ENCODE peak calls at places on chromosomes 16 and 17, in nine cellular contexts. N is stimulated activated CD4-positive, alpha-beta T cell treated with anti-CD3 and anti-CD28 coated beads, Interleukin-15, amount 100 ng/mL, for 48 hours; K is SHP77; L is smooth muscle cell of the brain vasculature; Q is IMR-90; A is GM20000; Z is mesenchymal stem cell; V is A673; S is HT-29. C is an unnamed sample.

GRCh38 chr16:28087675-28088285 is 24.3 kb upstream of the GSG1L start:
- DNase-seq in N (no peak), K (no peak), L (no peak), Q (no peak), A (no peak), Z (no peak), V (no peak), S (no peak), C (no peak)

GRCh38 chr16:66382171-66382965 is 15.9 kb downstream of the CDH5 start:
- DNase-seq in N (no peak), K (no peak), L (no peak), Q (peak), A (no peak), Z (peak), V (no peak), S (no peak), C (no peak)

GRCh38 chr16:24908716-24909115 is 63.0 kb downstream of the SLC5A11 start:
- DNase-seq in N (no peak), K (no peak), L (no peak), Q (no peak), A (no peak), Z (no peak), V (no peak), S (no peak), C (no peak)

GRCh38 chr17:1203967-1204291 is 24.1 kb upstream of the ABR start:
- DNase-seq in N (no peak), K (no peak), L (no peak), Q (no peak), A (no peak), Z (no peak), V (no peak), S (no peak), C (no peak)

GRCh38 chr16:56938664-56939513 is 6.9 kb downstream of the HERPUD1 start:
- DNase-seq in N (peak), K (no peak), L (no peak), Q (no peak), A (no peak), Z (no peak), V (no peak), S (no peak), C (no peak)

GRCh38 chr16:85137323-85138072 is 25.2 kb upstream of the CIBAR2 start:
- DNase-seq in N (no peak), K (peak), L (peak), Q (peak), A (no peak), Z (peak), V (no peak), S (peak), C (no peak)

GRCh38 chr16:3317315-3317999 is 12.2 kb downstream of the ZNF75A start:
- DNase-seq in N (no peak), K (no peak), L (no peak), Q (peak), A (no peak), Z (peak), V (no peak), S (no peak), C (no peak)

GRCh38 chr17:18017958-18018357 is 21.0 kb downstream of the ATPAF2 start:
- DNase-seq in N (no peak), K (no peak), L (no peak), Q (peak), A (no peak), Z (peak), V (no peak), S (no peak), C (no peak)

GRCh38 chr17:79340771-79341528 is 266.3 kb downstream of the ENGASE start:
- DNase-seq in N (no peak), K (no peak), L (no peak), Q (no peak), A (peak), Z (no peak), V (no peak), S (no peak), C (peak)

GRCh38 chr16:78791926-78792325 is 692.5 kb downstream of the WWOX start:
- DNase-seq in N (no peak), K (no peak), L (no peak), Q (no peak), A (no peak), Z (no peak), V (no peak), S (no peak), C (no peak)

GRCh38 chr16:27238016-27238587 is 30.5 kb downstream of the NSMCE1 start:
- DNase-seq in N (no peak), K (no peak), L (no peak), Q (no peak), A (no peak), Z (no peak), V (no peak), S (peak), C (peak)

GRCh38 chr16:61957075-61957474 is 79.2 kb downstream of the CDH8 start:
- DNase-seq in N (no peak), K (no peak), L (no peak), Q (no peak), A (no peak), Z (no peak), V (no peak), S (no peak), C (no peak)

GRCh38 chr16:75064403-75065148 is 52.0 kb downstream of the LDHD start:
- DNase-seq in N (no peak), K (peak), L (no peak), Q (peak), A (no peak), Z (no peak), V (no peak), S (peak), C (no peak)

GRCh38 chr17:57916925-57917858 is 38.0 kb downstream of the CUEDC1 start:
- DNase-seq in N (no peak), K (peak), L (no peak), Q (no peak), A (no peak), Z (no peak), V (no peak), S (peak), C (no peak)

GRCh38 chr17:79955961-79956735 is 79.5 kb downstream of the TBC1D16 start:
- DNase-seq in N (no peak), K (no peak), L (no peak), Q (no peak), A (no peak), Z (no peak), V (no peak), S (no peak), C (no peak)

GRCh38 chr17:51000835-51001638 is 119.6 kb downstream of the SPAG9 start:
- DNase-seq in N (no peak), K (peak), L (peak), Q (peak), A (peak), Z (peak), V (peak), S (peak), C (peak)

GRCh38 chr16:51812945-51813344 is 661.9 kb upstream of the SALL1 start:
- DNase-seq in N (no peak), K (no peak), L (no peak), Q (no peak), A (no peak), Z (no peak), V (no peak), S (no peak), C (no peak)

GRCh38 chr16:583815-584591 is 5.9 kb upstream of the RAB40C start:
- DNase-seq in N (no peak), K (no peak), L (no peak), Q (no peak), A (no peak), Z (no peak), V (peak), S (no peak), C (no peak)

GRCh38 chr17:78661092-78661770 is 84.0 kb upstream of the DNAH17 start:
- DNase-seq in N (no peak), K (no peak), L (no peak), Q (no peak), A (no peak), Z (no peak), V (no peak), S (peak), C (no peak)

GRCh38 chr16:79970551-79971236 is 370.2 kb upstream of the MAF start:
- DNase-seq in N (no peak), K (no peak), L (no peak), Q (no peak), A (no peak), Z (peak), V (peak), S (no peak), C (no peak)

GRCh38 chr16:78659216-78659615 is 559.8 kb downstream of the WWOX start:
- DNase-seq in N (no peak), K (no peak), L (no peak), Q (no peak), A (no peak), Z (no peak), V (no peak), S (no peak), C (no peak)

GRCh38 chr16:85793662-85794298 is 5.6 kb downstream of the EMC8 start:
- DNase-seq in N (no peak), K (no peak), L (no peak), Q (no peak), A (no peak), Z (no peak), V (no peak), S (no peak), C (no peak)

GRCh38 chr16:89556750-89557149 is 3.7 kb upstream of the RPL13 start:
- DNase-seq in N (no peak), K (no peak), L (no peak), Q (no peak), A (no peak), Z (no peak), V (no peak), S (no peak), C (no peak)

GRCh38 chr16:17921357-17921978 is 415.1 kb downstream of the NPIPA8 start:
- DNase-seq in N (peak), K (no peak), L (no peak), Q (no peak), A (peak), Z (no peak), V (peak), S (peak), C (peak)

GRCh38 chr17:18198530-18198929 is 14.9 kb downstream of the ALKBH5 start:
- DNase-seq in N (no peak), K (no peak), L (no peak), Q (no peak), A (no peak), Z (no peak), V (no peak), S (no peak), C (no peak)

GRCh38 chr17:33369149-33369548 is 76.1 kb upstream of the ASIC2 start:
- DNase-seq in N (no peak), K (no peak), L (no peak), Q (no peak), A (no peak), Z (no peak), V (no peak), S (no peak), C (no peak)

GRCh38 chr16:85396879-85397871 is 215.9 kb upstream of the GSE1 start:
- DNase-seq in N (no peak), K (peak), L (no peak), Q (no peak), A (no peak), Z (peak), V (no peak), S (peak), C (peak)

GRCh38 chr17:77125432-77125901 is 15.3 kb upstream of the SEC14L1 start:
- DNase-seq in N (no peak), K (no peak), L (no peak), Q (peak), A (no peak), Z (peak), V (peak), S (peak), C (no peak)

GRCh38 chr17:74975943-74976342 is 3.4 kb upstream of the HID1 start:
- DNase-seq in N (no peak), K (no peak), L (no peak), Q (no peak), A (no peak), Z (peak), V (no peak), S (no peak), C (no peak)

GRCh38 chr16:71637398-71637797 is 11.4 kb downstream of the MARVELD3 start:
- DNase-seq in N (no peak), K (no peak), L (peak), Q (peak), A (no peak), Z (peak), V (peak), S (no peak), C (no peak)

GRCh38 chr17:40026816-40027613 is 11.8 kb downstream of the CSF3 start:
- DNase-seq in N (peak), K (peak), L (no peak), Q (peak), A (peak), Z (peak), V (peak), S (peak), C (peak)

C was measured in GM10248.